ENCODE peak calls at places on chromosomes 7 and 10, in seven cellular contexts. F is EH; Q is NCI-H1417; D is amniotic stem cell; G is Kasumi-1; U is effector CD4-positive, alpha-beta T cell; K is GM13977. M is an unnamed sample.

GRCh38 chr7:66423729-66424128 is 205.0 kb upstream of the KCTD7 start:
- DNase-seq in F (no peak), Q (no peak), D (no peak), G (no peak), U (no peak), K (no peak), M (no peak)

GRCh38 chr10:65394898-65395297 is 1530.9 kb upstream of the LRRTM3 start:
- DNase-seq in F (no peak), Q (no peak), D (no peak), G (no peak), U (no peak), K (no peak), M (no peak)

GRCh38 chr7:18895456-18895855 is 222.0 kb downstream of the TWIST1 start:
- DNase-seq in F (peak; percentile 77), Q (no peak), D (no peak), G (no peak), U (no peak), K (no peak), M (peak; percentile 82)

GRCh38 chr7:12386237-12386839 is 17.3 kb downstream of the VWDE start:
- DNase-seq in F (no peak), Q (peak; percentile 82), D (no peak), G (no peak), U (no peak), K (no peak), M (no peak)

GRCh38 chr10:29142516-29143314 is 146.2 kb upstream of the LYZL1 start:
- DNase-seq in F (no peak), Q (no peak), D (no peak), G (no peak), U (no peak), K (no peak), M (no peak)

GRCh38 chr10:95295031-95295755 is 4.4 kb upstream of the PDLIM1 start:
- DNase-seq in F (peak; percentile 59), Q (peak; percentile 59), D (no peak), G (peak; percentile 82), U (no peak), K (peak; percentile 83), M (peak; percentile 59)

GRCh38 chr7:32073533-32073932 is 3.3 kb upstream of the PDE1C start:
- DNase-seq in F (peak; percentile 61), Q (no peak), D (no peak), G (no peak), U (no peak), K (no peak), M (no peak)

GRCh38 chr10:6537704-6538103 is 42.4 kb downstream of the PRKCQ start:
- DNase-seq in F (no peak), Q (no peak), D (no peak), G (peak; percentile 91), U (no peak), K (no peak), M (no peak)

GRCh38 chr7:16616542-16616941 is 29.0 kb downstream of the ANKMY2 start:
- DNase-seq in F (no peak), Q (no peak), D (no peak), G (no peak), U (no peak), K (no peak), M (no peak)

GRCh38 chr7:156151082-156151481 is 338.8 kb upstream of the SHH start:
- DNase-seq in F (no peak), Q (peak; percentile 32), D (no peak), G (no peak), U (no peak), K (no peak), M (no peak)

GRCh38 chr7:2409745-2410414 is 6.5 kb downstream of the CHST12 start:
- DNase-seq in F (no peak), Q (no peak), D (no peak), G (no peak), U (no peak), K (no peak), M (no peak)

GRCh38 chr7:47757946-47758371 is 176.0 kb upstream of the TNS3 start:
- DNase-seq in F (peak; percentile 96), Q (no peak), D (peak; percentile 42), G (no peak), U (no peak), K (no peak), M (peak; percentile 82)

GRCh38 chr10:62224606-62225005 is 44.0 kb downstream of the RTKN2 start:
- DNase-seq in F (peak; percentile 83), Q (no peak), D (no peak), G (no peak), U (no peak), K (no peak), M (peak; percentile 78)

GRCh38 chr10:62812672-62813439 is 3.3 kb downstream of the EGR2 start:
- DNase-seq in F (no peak), Q (no peak), D (no peak), G (no peak), U (no peak), K (no peak), M (no peak)

GRCh38 chr10:103584216-103585010 is 90.9 kb downstream of the NEURL1 start:
- DNase-seq in F (peak; percentile 26), Q (no peak), D (no peak), G (peak; percentile 94), U (peak; percentile 46), K (peak; percentile 66), M (no peak)

GRCh38 chr7:115613836-115614235 is 416.7 kb downstream of the TFEC start:
- DNase-seq in F (no peak), Q (no peak), D (no peak), G (no peak), U (no peak), K (no peak), M (peak; percentile 11)